ENCODE peak calls at places on chromosome 10, in eight cellular contexts. B is NCI-H2029; F is coronary artery; U is amniotic epithelial cell; W is stimulated activated CD8-positive, alpha-beta memory T cell treated with anti-CD3 and anti-CD28 coated beads, Interleukin-15, amount 100 ng/mL, for 4 hours; N is NCI-H2081; Y is NB4; S is uterus. Z is an unnamed sample.

GRCh38 chr10:91653214-91653875 is 20.5 kb upstream of the PPP1R3C start:
- DNase-seq in W (no peak), F (no peak), S (no peak), N (no peak), U (peak; percentile 54), B (no peak), Y (no peak), Z (peak; percentile 12)

GRCh38 chr10:32932330-32932729 is 25.7 kb downstream of the ITGB1 start:
- DNase-seq in S (no peak), N (no peak), Y (no peak), B (no peak), U (no peak), W (no peak), F (no peak), Z (no peak)

GRCh38 chr10:102133373-102134195 is 744 bp downstream of the PPRC1 start:
- DNase-seq in B (peak; percentile 8), S (peak; percentile 81), N (peak; percentile 44), W (peak; percentile 61), Y (peak; percentile 89), F (peak; percentile 83), U (peak; percentile 70), Z (peak; percentile 79)

GRCh38 chr10:24790599-24790998 is 66.9 kb upstream of the ARHGAP21 start:
- DNase-seq in U (no peak), S (no peak), F (no peak), N (no peak), Y (no peak), B (no peak), W (no peak), Z (no peak)

GRCh38 chr10:71623986-71624291 is 95.6 kb downstream of the C10orf105 start:
- DNase-seq in N (no peak), U (no peak), F (no peak), B (no peak), S (no peak), W (no peak), Y (no peak), Z (no peak)

GRCh38 chr10:116029826-116030225 is 243.2 kb downstream of the GFRA1 start:
- DNase-seq in Y (no peak), W (no peak), B (no peak), F (no peak), U (no peak), N (no peak), S (no peak), Z (no peak)

GRCh38 chr10:130341325-130341724 is 205.1 kb downstream of the GLRX3 start:
- DNase-seq in U (no peak), F (no peak), S (no peak), N (no peak), Y (peak; percentile 51), B (no peak), W (no peak), Z (peak; percentile 18)

GRCh38 chr10:129532838-129533237 is 65.8 kb downstream of the MGMT start:
- DNase-seq in F (no peak), B (peak; percentile 29), W (no peak), S (no peak), Y (no peak), U (no peak), N (no peak), Z (no peak)

GRCh38 chr10:113897693-113898618 is 43.5 kb downstream of the NHLRC2 start:
- DNase-seq in F (no peak), S (no peak), U (peak; percentile 44), B (no peak), N (no peak), W (no peak), Y (peak; percentile 8), Z (no peak)

GRCh38 chr10:126321455-126321854 is 66.8 kb downstream of the ADAM12 start:
- DNase-seq in Y (no peak), S (peak; percentile 25), B (no peak), F (no peak), N (no peak), U (peak; percentile 70), W (no peak), Z (no peak)

GRCh38 chr10:8180348-8180747 is 125.9 kb downstream of the GATA3 start:
- DNase-seq in F (no peak), S (no peak), B (no peak), U (no peak), Y (no peak), N (no peak), W (no peak), Z (no peak)

GRCh38 chr10:49183596-49184542 is 4.3 kb downstream of the TMEM273 start:
- DNase-seq in W (peak; percentile 27), U (no peak), Y (peak; percentile 57), F (no peak), B (no peak), N (no peak), S (no peak), Z (no peak)